ENCODE peak calls at places on chromosome 15, in five cellular contexts. One of them, this sample, is unnamed.
A peak's percentile ranks its signal among the peaks of the same experiment; 100 is the strongest.

GRCh38 chr15:25678498-25678865 is 184.6 kb downstream of the ATP10A start:
- ATAC-seq in K562: no peak
- ATAC-seq in upper lobe of left lung: no peak
- ATAC-seq in GM12878: no peak
- ATAC-seq in HepG2: no peak
- ATAC-seq in this sample: no peak

GRCh38 chr15:82062479-82062878 is 16.7 kb upstream of the MEX3B start:
- ATAC-seq in K562: no peak
- ATAC-seq in upper lobe of left lung: no peak
- ATAC-seq in HepG2: no peak
- ATAC-seq in GM12878: peak; percentile 51
- ATAC-seq in this sample: no peak

GRCh38 chr15:66452971-66453580 is 44.5 kb downstream of the SNAPC5 start:
- ATAC-seq in upper lobe of left lung: peak; percentile 31
- ATAC-seq in HepG2: peak; percentile 98
- ATAC-seq in GM12878: no peak
- ATAC-seq in K562: no peak
- ATAC-seq in this sample: peak; percentile 36

GRCh38 chr15:84953136-84953535 is 28.5 kb upstream of the PDE8A start:
- ATAC-seq in upper lobe of left lung: no peak
- ATAC-seq in GM12878: no peak
- ATAC-seq in HepG2: no peak
- ATAC-seq in K562: no peak
- ATAC-seq in this sample: no peak

GRCh38 chr15:31442203-31443090 is 115.8 kb downstream of the KLF13 start:
- ATAC-seq in upper lobe of left lung: peak; percentile 83
- ATAC-seq in K562: peak; percentile 76
- ATAC-seq in GM12878: peak; percentile 26
- ATAC-seq in HepG2: peak; percentile 64
- ATAC-seq in this sample: peak; percentile 78

GRCh38 chr15:71411538-71412482 is 296.5 kb downstream of the THSD4 start:
- ATAC-seq in HepG2: no peak
- ATAC-seq in upper lobe of left lung: peak; percentile 71
- ATAC-seq in GM12878: no peak
- ATAC-seq in K562: no peak
- ATAC-seq in this sample: peak; percentile 61

GRCh38 chr15:85625431-85625830 is 169.3 kb downstream of the KLHL25 start:
- ATAC-seq in K562: no peak
- ATAC-seq in upper lobe of left lung: no peak
- ATAC-seq in GM12878: peak; percentile 28
- ATAC-seq in HepG2: no peak
- ATAC-seq in this sample: no peak

GRCh38 chr15:33104276-33104675 is 90.2 kb downstream of the FMN1 start:
- ATAC-seq in HepG2: no peak
- ATAC-seq in K562: no peak
- ATAC-seq in upper lobe of left lung: no peak
- ATAC-seq in GM12878: no peak
- ATAC-seq in this sample: no peak

GRCh38 chr15:51255533-51255932 is 82.9 kb downstream of the CYP19A1 start:
- ATAC-seq in HepG2: no peak
- ATAC-seq in K562: no peak
- ATAC-seq in GM12878: no peak
- ATAC-seq in upper lobe of left lung: no peak
- ATAC-seq in this sample: no peak

GRCh38 chr15:81229596-81229995 is 32.9 kb downstream of the IL16 start:
- ATAC-seq in HepG2: no peak
- ATAC-seq in upper lobe of left lung: peak; percentile 90
- ATAC-seq in GM12878: no peak
- ATAC-seq in K562: no peak
- ATAC-seq in this sample: peak; percentile 93

GRCh38 chr15:31341501-31342195 is 15.0 kb downstream of the KLF13 start:
- ATAC-seq in HepG2: no peak
- ATAC-seq in upper lobe of left lung: no peak
- ATAC-seq in GM12878: no peak
- ATAC-seq in K562: no peak
- ATAC-seq in this sample: no peak

GRCh38 chr15:90103669-90104329 is 1.5 kb upstream of the IDH2 start:
- ATAC-seq in HepG2: peak; percentile 13
- ATAC-seq in K562: no peak
- ATAC-seq in upper lobe of left lung: no peak
- ATAC-seq in GM12878: no peak
- ATAC-seq in this sample: no peak

GRCh38 chr15:58546635-58547627 is 115.1 kb downstream of the LIPC start:
- ATAC-seq in HepG2: peak; percentile 81
- ATAC-seq in upper lobe of left lung: peak; percentile 82
- ATAC-seq in K562: peak; percentile 93
- ATAC-seq in GM12878: no peak
- ATAC-seq in this sample: peak; percentile 60

GRCh38 chr15:64635486-64635815 is 139.9 kb downstream of the RBPMS2 start:
- ATAC-seq in GM12878: peak; percentile 20
- ATAC-seq in K562: peak; percentile 57
- ATAC-seq in HepG2: peak; percentile 65
- ATAC-seq in upper lobe of left lung: peak; percentile 89
- ATAC-seq in this sample: peak; percentile 91

GRCh38 chr15:83602021-83602420 is 51.9 kb upstream of the ADAMTSL3 start:
- ATAC-seq in upper lobe of left lung: no peak
- ATAC-seq in GM12878: no peak
- ATAC-seq in K562: no peak
- ATAC-seq in HepG2: no peak
- ATAC-seq in this sample: no peak

GRCh38 chr15:45112592-45113379 is 1.2 kb downstream of the DUOX2 start:
- ATAC-seq in K562: no peak
- ATAC-seq in HepG2: no peak
- ATAC-seq in GM12878: peak; percentile 15
- ATAC-seq in upper lobe of left lung: peak; percentile 20
- ATAC-seq in this sample: no peak

GRCh38 chr15:59296181-59296617 is 76.5 kb downstream of the MYO1E start:
- ATAC-seq in K562: no peak
- ATAC-seq in upper lobe of left lung: peak; percentile 22
- ATAC-seq in HepG2: no peak
- ATAC-seq in GM12878: no peak
- ATAC-seq in this sample: peak; percentile 34

GRCh38 chr15:96358795-96359190 is 28.3 kb downstream of the NR2F2 start:
- ATAC-seq in upper lobe of left lung: no peak
- ATAC-seq in K562: no peak
- ATAC-seq in HepG2: no peak
- ATAC-seq in GM12878: peak; percentile 3
- ATAC-seq in this sample: no peak

GRCh38 chr15:77819271-77819806 is 186.6 kb upstream of the LINGO1 start:
- ATAC-seq in upper lobe of left lung: no peak
- ATAC-seq in GM12878: no peak
- ATAC-seq in HepG2: no peak
- ATAC-seq in K562: no peak
- ATAC-seq in this sample: no peak

GRCh38 chr15:74884428-74885223 is 5.2 kb upstream of the MPI start:
- ATAC-seq in upper lobe of left lung: no peak
- ATAC-seq in GM12878: no peak
- ATAC-seq in HepG2: no peak
- ATAC-seq in K562: no peak
- ATAC-seq in this sample: no peak

GRCh38 chr15:71357357-71357756 is 242.1 kb downstream of the THSD4 start:
- ATAC-seq in K562: no peak
- ATAC-seq in upper lobe of left lung: peak; percentile 76
- ATAC-seq in HepG2: no peak
- ATAC-seq in GM12878: no peak
- ATAC-seq in this sample: peak; percentile 52

GRCh38 chr15:35671197-35671596 is 125.2 kb upstream of the DPH6 start:
- ATAC-seq in K562: no peak
- ATAC-seq in GM12878: no peak
- ATAC-seq in upper lobe of left lung: no peak
- ATAC-seq in HepG2: no peak
- ATAC-seq in this sample: no peak

GRCh38 chr15:73349191-73349590 is 19.6 kb downstream of the HCN4 start:
- ATAC-seq in GM12878: no peak
- ATAC-seq in upper lobe of left lung: no peak
- ATAC-seq in HepG2: no peak
- ATAC-seq in K562: no peak
- ATAC-seq in this sample: no peak

GRCh38 chr15:98909968-98910885 is 97.4 kb downstream of the PGPEP1L start:
- ATAC-seq in K562: no peak
- ATAC-seq in upper lobe of left lung: no peak
- ATAC-seq in HepG2: no peak
- ATAC-seq in GM12878: no peak
- ATAC-seq in this sample: no peak

DNA sequence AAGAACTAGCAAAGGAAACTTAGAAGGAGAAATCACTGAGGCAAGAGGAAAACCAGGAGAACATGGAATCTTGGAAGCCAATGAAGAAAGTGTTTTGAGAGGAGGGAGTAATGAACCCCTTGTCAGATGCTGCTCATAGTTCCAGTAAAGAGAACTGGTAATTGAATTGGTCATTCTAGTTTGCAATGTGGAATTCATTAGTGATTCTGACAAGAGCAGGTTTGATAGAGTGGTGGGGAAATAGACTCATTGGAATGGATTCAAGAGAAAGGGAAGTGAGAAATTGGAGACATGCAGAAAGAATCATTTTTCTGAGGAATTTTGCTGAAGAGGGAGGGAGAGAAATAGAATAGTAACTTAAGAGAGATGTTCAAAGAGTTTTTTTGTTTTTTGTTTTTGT is 21.0 kb downstream of the GLCE start:
- ATAC-seq in GM12878: no peak
- ATAC-seq in HepG2: no peak
- ATAC-seq in upper lobe of left lung: no peak
- ATAC-seq in K562: no peak
- ATAC-seq in this sample: no peak
- TF ChIP-seq EP300 in GM12878: no peak
- TF ChIP-seq EP300 in HepG2: no peak
- TF ChIP-seq EP300 in upper lobe of left lung: no peak
- TF ChIP-seq EP300 in K562: no peak
- TF ChIP-seq EP300 in this sample: no peak

GRCh38 chr15:88649286-88649733 is 10.5 kb downstream of the ISG20 start:
- ATAC-seq in upper lobe of left lung: peak; percentile 43
- ATAC-seq in GM12878: peak; percentile 77
- ATAC-seq in HepG2: no peak
- ATAC-seq in K562: no peak
- ATAC-seq in this sample: peak; percentile 57

GRCh38 chr15:88646088-88646405 is 7.2 kb downstream of the ISG20 start:
- ATAC-seq in HepG2: no peak
- ATAC-seq in K562: no peak
- ATAC-seq in GM12878: no peak
- ATAC-seq in upper lobe of left lung: no peak
- ATAC-seq in this sample: no peak

GRCh38 chr15:88648357-88649214 is 9.8 kb downstream of the ISG20 start:
- ATAC-seq in GM12878: peak; percentile 14
- ATAC-seq in K562: no peak
- ATAC-seq in upper lobe of left lung: peak; percentile 25
- ATAC-seq in HepG2: peak; percentile 43
- ATAC-seq in this sample: no peak

GRCh38 chr15:88646951-88647350 is 8.1 kb downstream of the ISG20 start:
- ATAC-seq in HepG2: no peak
- ATAC-seq in K562: no peak
- ATAC-seq in upper lobe of left lung: no peak
- ATAC-seq in GM12878: no peak
- ATAC-seq in this sample: no peak

DNA sequence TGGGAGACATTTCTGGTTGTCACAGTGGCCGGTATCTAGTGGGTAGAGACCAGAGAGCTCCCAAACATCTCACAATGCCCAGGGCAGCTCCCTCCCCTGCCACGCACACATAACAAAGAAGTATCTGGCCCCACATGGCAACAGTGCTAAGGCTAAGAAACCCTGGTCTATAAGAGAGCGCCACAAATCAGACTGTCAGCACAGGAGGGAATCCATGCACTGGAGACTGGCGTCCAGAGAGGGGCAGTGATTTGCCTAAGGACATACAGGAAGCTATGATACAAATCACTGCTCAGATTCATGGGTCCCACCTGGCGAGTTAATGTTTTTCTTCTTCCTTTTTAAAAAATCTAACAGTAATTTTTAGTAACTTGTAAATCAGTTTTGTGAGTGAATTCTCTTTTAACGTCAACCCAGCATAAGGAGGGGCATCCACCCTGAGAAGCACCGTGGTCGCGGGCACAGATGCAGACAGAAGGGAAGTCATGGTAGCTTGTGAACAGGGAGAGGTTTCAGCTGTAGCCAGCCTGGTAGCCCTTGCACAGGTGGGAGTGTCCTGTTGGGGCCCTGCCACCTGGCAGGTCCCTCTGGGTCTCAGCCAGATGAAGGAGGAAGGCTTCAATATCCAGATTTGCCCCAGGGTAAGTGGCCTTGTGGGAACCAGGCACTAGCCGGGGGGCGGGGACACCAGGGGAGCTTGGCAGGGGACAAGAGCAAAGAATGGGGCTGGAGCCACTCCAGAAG is 8.7 kb downstream of the ISG20 start:
- ATAC-seq in K562: peak; percentile 18
- ATAC-seq in upper lobe of left lung: no peak
- ATAC-seq in HepG2: no peak
- ATAC-seq in GM12878: peak; percentile 16
- ATAC-seq in this sample: no peak
- TF ChIP-seq POLR2AphosphoS5 in K562: no peak
- TF ChIP-seq POLR2AphosphoS5 in upper lobe of left lung: no peak
- TF ChIP-seq POLR2AphosphoS5 in HepG2: no peak
- TF ChIP-seq POLR2AphosphoS5 in GM12878: no peak
- TF ChIP-seq POLR2AphosphoS5 in this sample: no peak

GRCh38 chr15:49045691-49046112 is 544 bp downstream of the SECISBP2L start:
- ATAC-seq in GM12878: peak; percentile 80
- ATAC-seq in HepG2: peak; percentile 62
- ATAC-seq in upper lobe of left lung: peak; percentile 61
- ATAC-seq in K562: peak; percentile 69
- ATAC-seq in this sample: peak; percentile 29

GRCh38 chr15:49047456-49047855 is 1.2 kb upstream of the SECISBP2L start:
- ATAC-seq in K562: no peak
- ATAC-seq in GM12878: no peak
- ATAC-seq in HepG2: no peak
- ATAC-seq in upper lobe of left lung: no peak
- ATAC-seq in this sample: no peak

GRCh38 chr15:49044002-49044401 is 2.2 kb downstream of the SECISBP2L start:
- ATAC-seq in upper lobe of left lung: no peak
- ATAC-seq in GM12878: no peak
- ATAC-seq in K562: no peak
- ATAC-seq in HepG2: no peak
- ATAC-seq in this sample: no peak

GRCh38 chr15:49046113-49046883 is at the start of gene SECISBP2L:
- ATAC-seq in GM12878: peak; percentile 96
- ATAC-seq in HepG2: peak; percentile 98
- ATAC-seq in K562: peak; percentile 96
- ATAC-seq in upper lobe of left lung: peak; percentile 99
- ATAC-seq in this sample: peak; percentile 96

GRCh38 chr15:49044761-49045571 is 1.3 kb downstream of the SECISBP2L start:
- ATAC-seq in HepG2: no peak
- ATAC-seq in upper lobe of left lung: no peak
- ATAC-seq in K562: peak; percentile 4
- ATAC-seq in GM12878: no peak
- ATAC-seq in this sample: no peak
- H3K4me1 ChIP-seq in HepG2: peaks cover 51% of the 10 kb centered on the region
- H3K4me1 ChIP-seq in upper lobe of left lung: peaks cover 14% of the 10 kb centered on the region
- H3K4me1 ChIP-seq in K562: peaks cover 10% of the 10 kb centered on the region
- H3K4me1 ChIP-seq in GM12878: peaks cover 7% of the 10 kb centered on the region
- H3K4me1 ChIP-seq in this sample: peaks cover 55% of the 10 kb centered on the region

DNA sequence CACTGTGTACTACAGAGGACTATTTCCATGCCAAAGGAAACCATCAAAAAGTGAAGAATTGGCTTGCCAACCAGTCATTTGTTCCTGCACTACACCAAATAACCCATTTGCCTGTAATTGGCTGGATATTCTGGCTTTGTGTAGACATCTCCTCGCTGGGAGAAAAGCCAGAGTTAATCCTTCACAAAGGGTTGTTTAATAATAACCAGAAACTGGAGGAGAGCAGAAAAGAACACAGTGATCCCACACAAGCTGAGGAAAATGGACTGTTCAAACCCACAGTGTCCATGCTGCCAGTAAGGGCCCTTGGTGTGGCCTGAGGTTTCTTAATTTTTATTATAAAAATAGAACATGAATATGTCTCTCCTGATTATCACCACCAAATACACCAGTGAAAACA is 294.0 kb downstream of the RORA start:
- ATAC-seq in GM12878: no peak
- ATAC-seq in upper lobe of left lung: peak; percentile 50
- ATAC-seq in HepG2: no peak
- ATAC-seq in K562: no peak
- ATAC-seq in this sample: peak; percentile 88
- TF ChIP-seq EP300 in GM12878: no peak
- TF ChIP-seq EP300 in upper lobe of left lung: no peak
- TF ChIP-seq EP300 in HepG2: no peak
- TF ChIP-seq EP300 in K562: no peak
- TF ChIP-seq EP300 in this sample: no peak